ENCODE peak calls at places on chromosomes 16 and 17, in eight cellular contexts. E is BJ; N is T-cell; C is heart left ventricle; G is NCI-H446 treated with DMSO at 0.1 percent for 48 hours; D is stimulated activated CD4-positive, alpha-beta T cell treated with anti-CD3 and anti-CD28 coated beads, Interleukin-2, amount 100 ng/mL, for 48 hours; Q is CD8-positive, alpha-beta memory T cell; B is Panc1. T is an unnamed sample.

GRCh38 chr17:6713130-6713917 is at the start of gene SLC13A5:
- DNase-seq in E (no peak), B (no peak), G (no peak), D (no peak), Q (no peak), N (no peak), C (no peak), T (no peak)

GRCh38 chr17:55607736-55608341 is 96.6 kb upstream of the SMIM36 start:
- DNase-seq in Q (no peak), N (no peak), D (no peak), E (no peak), B (no peak), C (peak; percentile 58), G (no peak), T (peak; percentile 78)

GRCh38 chr17:33493566-33493965 is 200.5 kb upstream of the ASIC2 start:
- DNase-seq in D (no peak), B (no peak), N (no peak), C (no peak), E (no peak), G (no peak), Q (no peak), T (no peak)

GRCh38 chr16:87830673-87831420 is 38.5 kb downstream of the SLC7A5 start:
- DNase-seq in C (no peak), G (no peak), B (no peak), Q (no peak), N (no peak), D (no peak), E (no peak), T (no peak)

GRCh38 chr17:74233937-74234336 is 20.6 kb downstream of the TTYH2 start:
- DNase-seq in D (no peak), N (no peak), E (no peak), Q (no peak), G (no peak), B (no peak), C (no peak), T (peak; percentile 66)

GRCh38 chr17:48103379-48103715 is 2.1 kb upstream of the CBX1 start:
- DNase-seq in Q (no peak), B (no peak), C (no peak), G (no peak), D (no peak), N (no peak), E (no peak), T (no peak)

GRCh38 chr16:54374136-54374535 is 87.5 kb upstream of the IRX3 start:
- DNase-seq in B (no peak), E (no peak), D (no peak), G (no peak), Q (no peak), N (no peak), C (no peak), T (no peak)

GRCh38 chr16:69477546-69477945 is 53.1 kb downstream of the CYB5B start:
- DNase-seq in G (no peak), B (no peak), Q (no peak), D (no peak), E (no peak), N (no peak), C (no peak), T (no peak)

GRCh38 chr16:67286441-67287235 is 7.3 kb downstream of the PLEKHG4 start:
- DNase-seq in G (no peak), N (no peak), Q (no peak), C (no peak), E (no peak), B (no peak), D (no peak), T (no peak)

GRCh38 chr17:42179911-42180410 is 981 bp downstream of the KCNH4 start:
- DNase-seq in C (no peak), B (no peak), E (no peak), D (peak; percentile 29), Q (no peak), N (no peak), G (no peak), T (peak; percentile 45)

GRCh38 chr16:81901483-81901882 is 109.8 kb downstream of the SDR42E1 start:
- DNase-seq in C (no peak), Q (no peak), E (no peak), N (no peak), G (no peak), D (no peak), B (no peak), T (no peak)

GRCh38 chr16:88339926-88340754 is 42.6 kb upstream of the ZNF469 start:
- DNase-seq in D (no peak), N (no peak), Q (no peak), E (no peak), B (no peak), C (no peak), G (no peak), T (no peak)

GRCh38 chr17:80738406-80738805 is 193.8 kb downstream of the RPTOR start:
- DNase-seq in Q (no peak), G (no peak), D (no peak), C (no peak), B (no peak), N (no peak), E (no peak), T (no peak)

GRCh38 chr16:16994831-16995230 is 475.9 kb downstream of the XYLT1 start:
- DNase-seq in E (no peak), Q (no peak), N (no peak), D (no peak), B (no peak), C (no peak), G (no peak), T (no peak)

GRCh38 chr17:41734949-41735313 is 488 bp upstream of the HAP1 start:
- DNase-seq in N (no peak), E (no peak), G (no peak), D (no peak), B (no peak), C (no peak), Q (no peak), T (peak; percentile 44)

GRCh38 chr16:4415538-4416199 is 727 bp downstream of the CORO7 start:
- DNase-seq in B (no peak), G (no peak), C (peak; percentile 55), D (peak; percentile 34), Q (peak; percentile 43), N (peak; percentile 60), E (no peak), T (peak; percentile 31)

GRCh38 chr16:67927131-67927941 is 4.3 kb downstream of the CTRL start:
- DNase-seq in N (no peak), E (no peak), C (peak; percentile 23), D (no peak), Q (no peak), B (no peak), G (no peak), T (no peak)

GRCh38 chr17:40312893-40313659 is 4.1 kb downstream of the RARA start:
- DNase-seq in C (no peak), B (no peak), G (no peak), E (no peak), D (no peak), Q (no peak), N (no peak), T (no peak)

GRCh38 chr17:81967244-81967532 is 6.2 kb upstream of the NOTUM start:
- DNase-seq in G (no peak), C (no peak), N (no peak), B (no peak), Q (no peak), E (no peak), D (no peak), T (no peak)

GRCh38 chr16:75789237-75789636 is 62.9 kb upstream of the CPHXL start:
- DNase-seq in Q (no peak), C (no peak), D (peak; percentile 21), E (peak; percentile 2), B (peak; percentile 30), G (peak; percentile 11), N (no peak), T (no peak)

GRCh38 chr17:58318627-58319180 is 9.9 kb downstream of the TSPOAP1 start:
- DNase-seq in N (no peak), D (no peak), G (no peak), C (no peak), E (no peak), B (no peak), Q (no peak), T (no peak)

GRCh38 chr17:64278614-64279013 is 15.6 kb upstream of the TEX2 start:
- DNase-seq in C (peak; percentile 34), D (no peak), Q (no peak), G (no peak), B (no peak), E (no peak), N (no peak), T (no peak)